ENCODE peak calls at places on chromosomes 16 and 17, in nine cellular contexts. F is NT2/D1; B is RPMI7951; K is neural progenitor cell; C is non-pigmented ciliary epithelial cell; V is HCEC 1CT; T is Daoy; J is mesothelial cell of epicardium; A is activated naive CD8-positive, alpha-beta T cell treated with anti-CD3 and anti-CD28 coated beads for 36 hours. E is an unnamed sample.

GRCh38 chr17:81022371-81022729 is 12.6 kb upstream of the BAIAP2 start:
- DNase-seq in B (no peak), F (no peak), C (no peak), J (no peak), T (no peak), K (no peak), A (no peak), V (no peak), E (no peak)

GRCh38 chr17:45284176-45285140 is 22.6 kb upstream of the SPATA32 start:
- DNase-seq in K (peak), J (no peak), B (no peak), F (no peak), V (no peak), C (no peak), A (peak), T (no peak), E (no peak)

GRCh38 chr17:59365383-59365981 is 34.0 kb downstream of the YPEL2 start:
- DNase-seq in K (peak), A (no peak), T (no peak), B (no peak), C (no peak), V (no peak), J (no peak), F (no peak), E (no peak)

GRCh38 chr16:7548796-7549318 is 216.2 kb downstream of the RBFOX1 start:
- DNase-seq in J (no peak), B (no peak), C (no peak), T (peak), A (no peak), V (no peak), K (no peak), F (no peak), E (no peak)

GRCh38 chr17:77107506-77108433 is 33.0 kb upstream of the SEC14L1 start:
- DNase-seq in K (no peak), V (no peak), A (peak), B (peak), J (no peak), F (no peak), C (no peak), T (peak), E (peak)

GRCh38 chr16:275041-275621 is 613 bp downstream of the RGS11 start:
- DNase-seq in B (no peak), K (peak), J (no peak), A (peak), C (no peak), F (no peak), V (no peak), T (no peak), E (no peak)

GRCh38 chr16:1493746-1494094 is 560 bp downstream of the TELO2 start:
- DNase-seq in T (no peak), V (peak), A (peak), K (peak), C (no peak), J (no peak), B (no peak), F (no peak), E (no peak)

GRCh38 chr16:55655709-55656694 is at the start of gene SLC6A2:
- DNase-seq in F (no peak), A (no peak), V (no peak), C (no peak), K (peak), T (peak), J (no peak), B (no peak), E (no peak)

GRCh38 chr16:4316103-4316731 is 350 bp downstream of the GLIS2 start:
- DNase-seq in K (peak), A (no peak), V (peak), J (no peak), B (no peak), C (no peak), T (peak), F (no peak), E (no peak)

GRCh38 chr17:48463531-48463930 is 33.5 kb upstream of the SKAP1 start:
- DNase-seq in C (no peak), K (no peak), T (no peak), J (no peak), F (no peak), A (no peak), B (no peak), V (no peak), E (no peak)

GRCh38 chr17:13182854-13183253 is 165.0 kb upstream of the ELAC2 start:
- DNase-seq in V (no peak), C (no peak), B (no peak), T (no peak), F (peak), J (no peak), K (no peak), A (no peak), E (no peak)